ENCODE peak calls at places on chromosome 11, in seven cellular contexts. Z is stimulated activated CD4-positive, alpha-beta T cell treated with anti-CD3 and anti-CD28 coated beads, Interleukin-12 subunit alpha, Interleukin-12 subunit beta, amount 100 ng/mL, for 4 hours; T is hypothalamus; Q is activated CD4-positive, alpha-beta T cell treated with anti-CD3 and anti-CD28 coated beads for 24 hours; N is NAMALWA; U is CD4-positive, alpha-beta T cell; I is endothelial cell. G is an unnamed sample.

GRCh38 chr11:95229199-95230053 is 1.6 kb downstream of the SESN3 start:
- DNase-seq in Q (no peak), U (no peak), N (peak), T (no peak), I (no peak), Z (no peak), G (no peak)

GRCh38 chr11:114271316-114271715 is 24.9 kb upstream of the NNMT start:
- DNase-seq in U (no peak), Z (no peak), T (no peak), I (no peak), N (no peak), Q (no peak), G (no peak)

GRCh38 chr11:2800655-2801531 is 84.7 kb downstream of the CDKN1C start:
- DNase-seq in Z (no peak), N (no peak), Q (no peak), I (no peak), T (no peak), U (no peak), G (no peak)

GRCh38 chr11:47403571-47403970 is 4.8 kb upstream of the SLC39A13 start:
- DNase-seq in N (no peak), U (no peak), I (no peak), Q (no peak), T (no peak), Z (no peak), G (no peak)

GRCh38 chr11:64226507-64227051 is 505 bp downstream of the NUDT22 start:
- DNase-seq in U (peak), Q (no peak), N (peak), Z (peak), T (no peak), I (no peak), G (no peak)

GRCh38 chr11:28448186-28448585 is 340.0 kb downstream of the METTL15 start:
- DNase-seq in T (no peak), I (no peak), U (no peak), Q (no peak), Z (no peak), N (no peak), G (no peak)

GRCh38 chr11:115982666-115983065 is 478.5 kb upstream of the CADM1 start:
- DNase-seq in N (no peak), Z (no peak), T (no peak), U (no peak), Q (no peak), I (no peak), G (no peak)

GRCh38 chr11:12497431-12497830 is 120.1 kb downstream of the PARVA start:
- DNase-seq in T (no peak), N (no peak), I (no peak), Q (no peak), U (no peak), Z (no peak), G (no peak)

GRCh38 chr11:116219171-116219635 is 553.6 kb downstream of the BUD13 start:
- DNase-seq in T (no peak), Z (no peak), Q (no peak), I (no peak), U (no peak), N (no peak), G (no peak)

GRCh38 chr11:27401280-27401679 is 38.3 kb upstream of the CCDC34 start:
- DNase-seq in Q (no peak), T (no peak), I (no peak), N (no peak), U (no peak), Z (no peak), G (no peak)

GRCh38 chr11:33633251-33634003 is 67.2 kb downstream of the C11orf91 start:
- DNase-seq in N (no peak), T (no peak), Q (no peak), Z (no peak), U (no peak), I (no peak), G (peak)

GRCh38 chr11:96012086-96012824 is 88.3 kb upstream of the MTMR2 start:
- DNase-seq in N (peak), I (peak), U (peak), T (peak), Q (peak), Z (no peak), G (peak)

GRCh38 chr11:9760180-9760550 is 96.3 kb downstream of the SWAP70 start:
- DNase-seq in N (no peak), Z (no peak), U (no peak), I (no peak), Q (no peak), T (peak), G (no peak)

GRCh38 chr11:122748968-122749687 is 89.2 kb upstream of the CRTAM start:
- DNase-seq in I (no peak), N (peak), Z (peak), T (no peak), U (peak), Q (peak), G (no peak)

GRCh38 chr11:73792584-73792983 is 4.9 kb downstream of the MRPL48 start:
- DNase-seq in Q (no peak), T (no peak), U (no peak), N (no peak), I (no peak), Z (no peak), G (no peak)

GRCh38 chr11:126104420-126104819 is 41.8 kb upstream of the CDON start:
- DNase-seq in N (no peak), Z (no peak), Q (no peak), U (no peak), T (no peak), I (no peak), G (peak)

GRCh38 chr11:7977251-7977917 is 9.8 kb upstream of the EIF3F start:
- DNase-seq in U (no peak), N (peak), Q (no peak), T (no peak), Z (no peak), I (no peak), G (no peak)

GRCh38 chr11:19378814-19379213 is 138.1 kb upstream of the E2F8 start:
- DNase-seq in I (no peak), T (no peak), Q (no peak), Z (no peak), N (no peak), U (no peak), G (no peak)

GRCh38 chr11:77407613-77408012 is 66.3 kb downstream of the PAK1 start:
- DNase-seq in T (no peak), I (no peak), Q (no peak), Z (no peak), U (no peak), N (no peak), G (peak)

GRCh38 chr11:128904303-128904871 is 13.2 kb downstream of the KCNJ5 start:
- DNase-seq in N (no peak), T (no peak), I (no peak), Q (no peak), Z (no peak), U (no peak), G (no peak)

G was measured in ELF-1.